ENCODE peak calls at places on chromosomes 5 and 9, in six cellular contexts. G, F, A, E, N and O are unnamed samples.
A peak's percentile ranks its signal among the peaks of the same experiment; 100 is the strongest.

GRCh38 chr5:63125862-63126261 is 547.2 kb downstream of the LRRC70 start:
- DNase-seq in G (no peak), F (no peak), A (no peak), E (no peak), N (no peak), O (peak; percentile 64)

GRCh38 chr5:43370352-43370751 is 41.8 kb downstream of the CCL28 start:
- DNase-seq in G (no peak), F (no peak), A (no peak), E (no peak), N (no peak), O (no peak)

GRCh38 chr9:135090081-135090480 is 2.6 kb downstream of the OLFM1 start:
- DNase-seq in G (no peak), F (no peak), A (no peak), E (no peak), N (no peak), O (no peak)

GRCh38 chr9:33375841-33376321 is 26.5 kb downstream of the AQP7 start:
- DNase-seq in G (no peak), F (no peak), A (no peak), E (no peak), N (no peak), O (no peak)

GRCh38 chr5:159897786-159898393 is 18.4 kb upstream of the ADRA1B start:
- DNase-seq in G (no peak), F (no peak), A (no peak), E (no peak), N (no peak), O (no peak)

GRCh38 chr9:33943389-33943788 is 105.3 kb downstream of the UBAP2 start:
- DNase-seq in G (no peak), F (no peak), A (no peak), E (no peak), N (no peak), O (no peak)

GRCh38 chr9:137064027-137064879 is 6.1 kb downstream of the SAPCD2 start:
- DNase-seq in G (peak; percentile 34), F (no peak), A (no peak), E (no peak), N (no peak), O (no peak)

GRCh38 chr5:127396490-127397155 is 106.0 kb downstream of the MEGF10 start:
- DNase-seq in G (no peak), F (no peak), A (no peak), E (no peak), N (no peak), O (no peak)

GRCh38 chr5:32942225-32942989 is 231.3 kb downstream of the NPR3 start:
- DNase-seq in G (no peak), F (no peak), A (no peak), E (no peak), N (peak; percentile 55), O (no peak)
- TF ChIP-seq CTCF in G (peak; percentile 13), F (peak; percentile 26), A (peak; percentile 30), E (no peak), N (peak; percentile 27), O (peak; percentile 47)

GRCh38 chr5:116358015-116358523 is 216.6 kb downstream of the SEMA6A start:
- DNase-seq in G (no peak), F (no peak), A (no peak), E (no peak), N (no peak), O (no peak)
- H3K4me3 ChIP-seq in G (no peak overlapping the region), F (no peak overlapping the region), A (no peak overlapping the region), E (no peak overlapping the region), N (no peak overlapping the region), O (no peak overlapping the region)

GRCh38 chr9:38066907-38067610 is 2.0 kb downstream of the SHB start:
- DNase-seq in G (no peak), F (peak; percentile 67), A (no peak), E (no peak), N (no peak), O (no peak)
- TF ChIP-seq CTCF in G (no peak), F (no peak), A (no peak), E (no peak), N (no peak), O (no peak)

DNA sequence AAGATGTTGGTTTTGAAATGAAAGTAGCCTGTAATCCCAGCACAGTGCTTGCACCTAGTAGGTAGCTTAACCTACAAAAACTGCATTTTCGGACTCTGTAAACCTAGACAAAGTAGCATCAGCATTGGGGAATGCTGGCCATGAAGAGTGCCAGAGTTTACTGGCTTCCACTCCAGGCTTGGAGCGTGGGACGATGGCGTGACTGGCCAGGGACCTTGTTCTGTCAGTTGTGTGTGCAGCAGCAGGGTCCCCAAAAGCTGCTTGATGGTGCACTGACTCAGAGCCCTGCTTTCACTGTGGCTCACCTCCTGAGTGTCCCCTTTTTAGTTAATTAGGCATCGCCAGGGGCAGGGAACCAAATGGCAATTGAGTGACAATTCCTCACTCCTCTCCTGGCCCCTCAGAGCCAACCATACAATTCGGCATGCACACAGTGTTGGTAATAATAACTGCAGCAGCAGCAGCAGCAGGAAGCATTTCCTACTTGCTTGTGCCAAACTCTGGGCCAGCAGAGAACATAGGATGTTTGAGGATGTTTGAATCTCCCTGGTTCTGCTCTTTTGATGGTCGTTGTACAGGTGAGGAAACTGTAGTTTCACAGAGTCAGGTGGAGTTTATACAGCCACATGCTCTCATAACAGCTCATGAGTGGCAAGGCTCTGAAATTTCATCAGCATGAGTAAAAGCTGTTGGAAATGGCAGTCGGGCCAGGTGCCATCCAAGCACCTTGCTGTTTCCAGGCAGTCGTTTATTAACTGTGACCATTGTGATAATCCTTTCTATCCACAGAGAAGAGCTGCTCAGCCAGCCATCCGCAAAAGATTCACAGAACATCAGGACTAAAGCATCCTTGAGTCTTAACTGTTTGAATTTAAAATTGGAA is 4.2 kb downstream of the UBE2QL1 start:
- DNase-seq in G (no peak), F (no peak), A (no peak), E (peak; percentile 58), N (no peak), O (no peak)
- H3K4me3 ChIP-seq in G (no peak overlapping the region), F (no peak overlapping the region), A (no peak overlapping the region), E (no peak overlapping the region), N (no peak overlapping the region), O (no peak overlapping the region)

DNA sequence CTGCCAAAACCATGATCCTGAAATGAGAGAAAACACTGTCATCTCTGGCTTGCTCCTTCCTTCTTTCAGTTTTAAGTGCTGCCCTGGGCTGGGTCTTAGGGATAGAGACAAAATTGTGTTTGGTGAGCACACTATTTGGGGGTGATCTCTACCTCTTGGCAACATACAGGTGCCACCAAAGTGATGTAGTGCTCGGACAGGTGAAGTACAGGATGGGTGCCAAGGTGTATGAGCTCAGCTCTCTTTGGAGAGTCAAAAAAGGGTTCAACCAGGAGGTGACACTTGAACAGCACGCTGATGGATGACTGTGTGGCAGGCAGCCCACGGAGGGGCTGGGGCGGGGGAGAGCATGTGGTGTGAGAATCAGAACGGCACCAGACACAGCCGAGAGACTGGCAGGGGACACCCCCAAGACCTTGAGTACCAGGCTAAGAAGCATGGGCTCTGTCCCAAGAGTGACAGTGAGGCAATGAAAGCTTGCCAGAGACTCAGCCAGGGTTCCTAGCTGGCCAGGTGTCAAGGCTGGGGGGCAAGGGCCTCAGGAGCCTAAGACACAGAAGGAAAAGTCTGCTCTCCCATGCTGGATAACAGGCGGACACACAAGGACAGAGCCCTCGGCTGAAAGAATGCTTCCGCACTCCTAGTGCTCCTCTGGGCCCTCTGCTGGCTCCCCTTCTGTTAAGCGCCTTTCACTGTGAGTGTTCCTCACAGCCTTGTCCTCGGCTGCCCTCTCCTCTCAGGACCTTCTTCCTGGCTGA is 2.5 kb downstream of the NHP2 start:
- DNase-seq in G (no peak), F (no peak), A (no peak), E (no peak), N (no peak), O (no peak)
- TF ChIP-seq CTCF in G (no peak), F (no peak), A (no peak), E (no peak), N (no peak), O (peak; percentile 8)